ENCODE peak calls at places on chromosomes 1 and 21, in six cellular contexts. One of them, this sample, is unnamed.

GRCh38 chr1:71365451-71365850 is 284.6 kb upstream of the ZRANB2 start:
- DNase-seq in CD8-positive, alpha-beta T cell: no peak
- DNase-seq in anterior cingulate cortex: no peak
- DNase-seq in GM20000: no peak
- DNase-seq in HFF-Myc: no peak
- DNase-seq in activated naive CD4-positive, alpha-beta T cell: no peak
- DNase-seq in this sample: no peak

GRCh38 chr1:63873751-63874150 is 99.9 kb downstream of the ROR1 start:
- DNase-seq in CD8-positive, alpha-beta T cell: no peak
- DNase-seq in anterior cingulate cortex: no peak
- DNase-seq in GM20000: no peak
- DNase-seq in HFF-Myc: no peak
- DNase-seq in activated naive CD4-positive, alpha-beta T cell: no peak
- DNase-seq in this sample: no peak

GRCh38 chr1:29280780-29281131 is 44.4 kb downstream of the PTPRU start:
- DNase-seq in CD8-positive, alpha-beta T cell: no peak
- DNase-seq in anterior cingulate cortex: no peak
- DNase-seq in GM20000: no peak
- DNase-seq in HFF-Myc: no peak
- DNase-seq in activated naive CD4-positive, alpha-beta T cell: no peak
- DNase-seq in this sample: peak; percentile 48

GRCh38 chr21:31030367-31031106 is 7.7 kb downstream of the KRTAP19-8 start:
- DNase-seq in CD8-positive, alpha-beta T cell: no peak
- DNase-seq in anterior cingulate cortex: no peak
- DNase-seq in GM20000: no peak
- DNase-seq in HFF-Myc: no peak
- DNase-seq in activated naive CD4-positive, alpha-beta T cell: no peak
- DNase-seq in this sample: no peak

GRCh38 chr1:145979746-145980435 is 15.4 kb downstream of the POLR3GL start:
- DNase-seq in CD8-positive, alpha-beta T cell: no peak
- DNase-seq in anterior cingulate cortex: no peak
- DNase-seq in GM20000: no peak
- DNase-seq in HFF-Myc: no peak
- DNase-seq in activated naive CD4-positive, alpha-beta T cell: no peak
- DNase-seq in this sample: no peak

GRCh38 chr1:7298749-7299151 is 472.3 kb upstream of the VAMP3 start:
- DNase-seq in CD8-positive, alpha-beta T cell: no peak
- DNase-seq in anterior cingulate cortex: no peak
- DNase-seq in GM20000: no peak
- DNase-seq in HFF-Myc: no peak
- DNase-seq in activated naive CD4-positive, alpha-beta T cell: no peak
- DNase-seq in this sample: no peak

GRCh38 chr1:197595244-197595904 is 179.9 kb downstream of the DENND1B start:
- DNase-seq in CD8-positive, alpha-beta T cell: no peak
- DNase-seq in anterior cingulate cortex: no peak
- DNase-seq in GM20000: no peak
- DNase-seq in HFF-Myc: no peak
- DNase-seq in activated naive CD4-positive, alpha-beta T cell: no peak
- DNase-seq in this sample: no peak

GRCh38 chr1:240385985-240386978 is 225.7 kb downstream of the GREM2 start:
- DNase-seq in CD8-positive, alpha-beta T cell: no peak
- DNase-seq in anterior cingulate cortex: no peak
- DNase-seq in GM20000: no peak
- DNase-seq in HFF-Myc: peak; percentile 87
- DNase-seq in activated naive CD4-positive, alpha-beta T cell: no peak
- DNase-seq in this sample: no peak

GRCh38 chr1:63051886-63052285 is 268.0 kb downstream of the ATG4C start:
- DNase-seq in CD8-positive, alpha-beta T cell: no peak
- DNase-seq in anterior cingulate cortex: no peak
- DNase-seq in GM20000: no peak
- DNase-seq in HFF-Myc: no peak
- DNase-seq in activated naive CD4-positive, alpha-beta T cell: no peak
- DNase-seq in this sample: no peak

GRCh38 chr1:180156631-180157091 is 2.0 kb downstream of the QSOX1 start:
- DNase-seq in CD8-positive, alpha-beta T cell: no peak
- DNase-seq in anterior cingulate cortex: no peak
- DNase-seq in GM20000: no peak
- DNase-seq in HFF-Myc: no peak
- DNase-seq in activated naive CD4-positive, alpha-beta T cell: no peak
- DNase-seq in this sample: no peak

GRCh38 chr1:229696385-229696784 is 70.3 kb downstream of the URB2 start:
- DNase-seq in CD8-positive, alpha-beta T cell: no peak
- DNase-seq in anterior cingulate cortex: no peak
- DNase-seq in GM20000: no peak
- DNase-seq in HFF-Myc: no peak
- DNase-seq in activated naive CD4-positive, alpha-beta T cell: no peak
- DNase-seq in this sample: no peak

GRCh38 chr1:53477626-53478025 is 18.4 kb downstream of the DMRTB1 start:
- DNase-seq in CD8-positive, alpha-beta T cell: no peak
- DNase-seq in anterior cingulate cortex: no peak
- DNase-seq in GM20000: no peak
- DNase-seq in HFF-Myc: no peak
- DNase-seq in activated naive CD4-positive, alpha-beta T cell: no peak
- DNase-seq in this sample: no peak